ENCODE peak calls at places on chromosomes 2 and 18, in eight cellular contexts. K, J, I, H, U, F, G and Z are unnamed samples.

GRCh38 chr2:101617786-101618185 is 79.7 kb upstream of the MAP4K4 start:
- DNase-seq in K (no peak), I (no peak), J (no peak), G (no peak), U (no peak), F (no peak), H (no peak), Z (no peak)

GRCh38 chr2:198214108-198214736 is 409.8 kb downstream of the PLCL1 start:
- DNase-seq in I (no peak), J (no peak), F (no peak), U (no peak), K (no peak), H (no peak), G (no peak), Z (no peak)

GRCh38 chr18:44816449-44816848 is 135.8 kb downstream of the SETBP1 start:
- DNase-seq in K (no peak), G (no peak), I (no peak), F (no peak), J (no peak), H (no peak), U (no peak), Z (no peak)

GRCh38 chr2:18178736-18179349 is 300.4 kb downstream of the KCNS3 start:
- DNase-seq in H (peak; percentile 50), F (peak; percentile 43), G (peak; percentile 67), I (no peak), U (peak; percentile 88), K (no peak), J (no peak), Z (no peak)

GRCh38 chr2:132929786-132930185 is 259.8 kb upstream of the LYPD1 start:
- DNase-seq in J (no peak), H (no peak), I (no peak), F (no peak), G (no peak), K (no peak), U (no peak), Z (no peak)

GRCh38 chr2:102129956-102130650 is 12.4 kb upstream of the IL1R1 start:
- DNase-seq in F (no peak), G (no peak), I (no peak), U (no peak), H (no peak), J (no peak), K (no peak), Z (no peak)

GRCh38 chr2:42193722-42194187 is 24.6 kb downstream of the EML4 start:
- DNase-seq in K (no peak), U (no peak), H (no peak), J (no peak), I (no peak), F (no peak), G (no peak), Z (no peak)

GRCh38 chr18:7272268-7273049 is 41.6 kb downstream of the LRRC30 start:
- DNase-seq in K (no peak), F (peak; percentile 75), J (no peak), H (peak; percentile 75), U (peak; percentile 89), I (no peak), G (peak; percentile 55), Z (peak; percentile 23)

GRCh38 chr18:23191952-23192662 is 56.8 kb downstream of the CABLES1 start:
- DNase-seq in I (no peak), U (no peak), J (no peak), H (peak; percentile 67), F (peak; percentile 66), K (no peak), G (peak; percentile 86), Z (no peak)

GRCh38 chr2:28658369-28658768 is 93.3 kb upstream of the PPP1CB start:
- DNase-seq in H (no peak), F (no peak), J (no peak), I (no peak), U (no peak), K (no peak), G (peak; percentile 65), Z (no peak)

GRCh38 chr2:42430188-42430587 is 63.6 kb downstream of the KCNG3 start:
- DNase-seq in H (no peak), J (no peak), K (no peak), U (no peak), G (no peak), I (no peak), F (no peak), Z (no peak)

GRCh38 chr2:71003396-71003795 is 8.7 kb upstream of the TEX261 start:
- DNase-seq in U (no peak), G (no peak), K (no peak), I (no peak), H (no peak), J (no peak), F (no peak), Z (no peak)

GRCh38 chr2:15584767-15585469 is 6.8 kb upstream of the DDX1 start:
- DNase-seq in F (no peak), J (no peak), H (no peak), G (peak; percentile 15), I (no peak), U (no peak), K (no peak), Z (no peak)

GRCh38 chr2:172749377-172749776 is 13.7 kb downstream of the RAPGEF4 start:
- DNase-seq in I (no peak), U (no peak), F (no peak), G (peak; percentile 28), H (no peak), K (no peak), J (no peak), Z (no peak)

GRCh38 chr2:26772064-26773001 is 8.2 kb downstream of the SLC35F6 start:
- DNase-seq in I (peak; percentile 17), K (peak; percentile 59), U (no peak), G (peak; percentile 44), F (peak; percentile 82), H (peak; percentile 95), J (no peak), Z (no peak)

GRCh38 chr18:22180722-22181121 is 11.3 kb downstream of the GATA6 start:
- DNase-seq in U (no peak), K (no peak), G (no peak), J (no peak), H (no peak), F (no peak), I (no peak), Z (no peak)

GRCh38 chr2:95273911-95274290 is 348 bp upstream of the PROM2 start:
- DNase-seq in J (no peak), K (no peak), H (no peak), F (no peak), G (no peak), I (no peak), U (no peak), Z (no peak)

GRCh38 chr2:217792611-217793527 is 209.9 kb downstream of the TNS1 start:
- DNase-seq in U (no peak), I (no peak), F (no peak), K (no peak), H (no peak), G (no peak), J (no peak), Z (no peak)

GRCh38 chr2:61117534-61117933 is 44.5 kb upstream of the C2orf74 start:
- DNase-seq in J (no peak), U (no peak), H (no peak), K (no peak), I (no peak), F (no peak), G (peak; percentile 76), Z (no peak)

GRCh38 chr2:83971547-83971946 is 487.5 kb downstream of the SUCLG1 start:
- DNase-seq in I (no peak), J (no peak), G (no peak), U (no peak), H (no peak), F (no peak), K (no peak), Z (no peak)

GRCh38 chr2:217685255-217685605 is 317.6 kb downstream of the TNS1 start:
- DNase-seq in J (no peak), U (peak; percentile 30), F (no peak), H (peak; percentile 77), G (peak; percentile 87), I (no peak), K (no peak), Z (no peak)